ENCODE peak calls at places on chromosomes 1 and 21, in seven cellular contexts. L is naive thymus-derived CD8-positive, alpha-beta T cell; P is activated CD4-positive, alpha-beta T cell treated with anti-CD3 and anti-CD28 coated beads, Interleukin-2, amount 50 U/mL, for 4 hours; K is HTR-8/SVneo; T is NCI-H1105; A is activated CD4-positive, CD25-positive, alpha-beta regulatory T cell treated with anti-CD3 and anti-CD28 coated beads, Interleukin-2, amount 50 U/mL, for 72 hours; V is tibial artery. W is an unnamed sample.

GRCh38 chr1:58573705-58574591 is 3.1 kb downstream of the TACSTD2 start:
- DNase-seq in A (no peak), V (no peak), L (no peak), P (peak), T (no peak), K (no peak), W (peak)

GRCh38 chr21:45617021-45617930 is 26.2 kb upstream of the PCBP3 start:
- DNase-seq in P (no peak), A (peak), T (no peak), V (no peak), L (no peak), K (no peak), W (no peak)

GRCh38 chr1:81032973-81033425 is 767.7 kb upstream of the ADGRL2 start:
- DNase-seq in T (peak), K (no peak), A (no peak), L (no peak), P (no peak), V (no peak), W (no peak)

GRCh38 chr1:72197786-72198185 is 84.6 kb downstream of the NEGR1 start:
- DNase-seq in A (no peak), V (no peak), T (no peak), L (no peak), P (no peak), K (no peak), W (no peak)

GRCh38 chr21:24179110-24179509 is 1428.2 kb downstream of the MRPL39 start:
- DNase-seq in K (no peak), A (no peak), V (no peak), P (no peak), L (no peak), T (no peak), W (no peak)

GRCh38 chr1:42765832-42766722 is 751 bp downstream of the P3H1 start:
- DNase-seq in K (peak), T (peak), P (peak), A (peak), L (no peak), V (peak), W (peak)

GRCh38 chr1:114126696-114127095 is 27.0 kb downstream of the SYT6 start:
- DNase-seq in K (no peak), P (no peak), V (peak), L (no peak), T (no peak), A (no peak), W (no peak)

GRCh38 chr21:42092805-42093590 is 21.9 kb downstream of the UMODL1 start:
- DNase-seq in A (no peak), P (no peak), T (no peak), K (no peak), V (no peak), L (no peak), W (no peak)

GRCh38 chr1:215900684-215901083 is 333.6 kb downstream of the KCTD3 start:
- DNase-seq in P (no peak), A (no peak), V (no peak), L (no peak), K (no peak), T (no peak), W (no peak)

W was measured in T-cell.